ENCODE peak calls at places on chromosomes 3 and 15, in six cellular contexts. L, C, O, J, K and Z are unnamed samples.

GRCh38 chr3:124730129-124730919 is at the start of gene UMPS:
- DNase-seq in L (peak; percentile 94), C (peak; percentile 58), O (peak; percentile 75), J (peak; percentile 86), K (peak; percentile 95), Z (peak; percentile 81)

GRCh38 chr15:66586155-66586976 is 20.6 kb upstream of the LCTL start:
- DNase-seq in L (no peak), C (no peak), O (no peak), J (no peak), K (no peak), Z (no peak)

GRCh38 chr3:29453278-29453961 is 172.5 kb downstream of the RBMS3 start:
- DNase-seq in L (no peak), C (no peak), O (no peak), J (no peak), K (peak; percentile 28), Z (peak; percentile 83)

GRCh38 chr3:17749281-17749680 is 6.8 kb upstream of the TBC1D5 start:
- DNase-seq in L (no peak), C (no peak), O (no peak), J (no peak), K (no peak), Z (no peak)

GRCh38 chr3:119555309-119555735 is 4.1 kb downstream of the CD80 start:
- DNase-seq in L (no peak), C (no peak), O (peak; percentile 20), J (no peak), K (no peak), Z (no peak)

GRCh38 chr3:171044828-171045793 is 18.6 kb upstream of the SLC2A2 start:
- DNase-seq in L (no peak), C (no peak), O (no peak), J (peak; percentile 81), K (no peak), Z (no peak)

GRCh38 chr15:25226360-25226759 is 212.5 kb downstream of the UBE3A start:
- DNase-seq in L (no peak), C (no peak), O (no peak), J (no peak), K (no peak), Z (no peak)

GRCh38 chr3:82163907-82164520 is 402.6 kb upstream of the GBE1 start:
- DNase-seq in L (no peak), C (peak; percentile 39), O (no peak), J (peak; percentile 33), K (no peak), Z (no peak)

GRCh38 chr15:89999676-90000174 is 1.4 kb upstream of the ZNF710 start:
- DNase-seq in L (no peak), C (no peak), O (no peak), J (no peak), K (peak; percentile 37), Z (no peak)

GRCh38 chr3:53579636-53580035 is 85.2 kb downstream of the CACNA1D start:
- DNase-seq in L (no peak), C (no peak), O (no peak), J (no peak), K (no peak), Z (no peak)

GRCh38 chr15:74830868-74831267 is 4.4 kb downstream of the CPLX3 start:
- DNase-seq in L (no peak), C (no peak), O (no peak), J (no peak), K (no peak), Z (no peak)

GRCh38 chr3:123568875-123569274 is 16.0 kb downstream of the HACD2 start:
- DNase-seq in L (no peak), C (no peak), O (no peak), J (no peak), K (no peak), Z (no peak)

GRCh38 chr3:42110631-42111030 is 19.5 kb downstream of the TRAK1 start:
- DNase-seq in L (no peak), C (no peak), O (no peak), J (no peak), K (no peak), Z (no peak)

GRCh38 chr15:60751985-60752952 is 273.3 kb upstream of the ICE2 start:
- DNase-seq in L (peak; percentile 63), C (no peak), O (peak; percentile 41), J (no peak), K (peak; percentile 29), Z (no peak)
- TF ChIP-seq CTCF in L (no peak), C (no peak), O (no peak), J (no peak), K (no peak), Z (no peak)

GRCh38 chr3:57555316-57555715 is 758 bp upstream of the PDE12 start:
- DNase-seq in L (no peak), C (no peak), O (no peak), J (no peak), K (no peak), Z (no peak)

GRCh38 chr3:57559526-57559925 is 3.5 kb downstream of the PDE12 start:
- DNase-seq in L (no peak), C (no peak), O (no peak), J (no peak), K (no peak), Z (no peak)

GRCh38 chr3:57556459-57557087 is 499 bp downstream of the PDE12 start:
- DNase-seq in L (peak; percentile 41), C (no peak), O (no peak), J (no peak), K (peak; percentile 33), Z (peak; percentile 88)

GRCh38 chr3:57557088-57557537 is 1.0 kb downstream of the PDE12 start:
- DNase-seq in L (peak; percentile 27), C (no peak), O (no peak), J (peak; percentile 26), K (peak; percentile 29), Z (peak; percentile 80)

DNA sequence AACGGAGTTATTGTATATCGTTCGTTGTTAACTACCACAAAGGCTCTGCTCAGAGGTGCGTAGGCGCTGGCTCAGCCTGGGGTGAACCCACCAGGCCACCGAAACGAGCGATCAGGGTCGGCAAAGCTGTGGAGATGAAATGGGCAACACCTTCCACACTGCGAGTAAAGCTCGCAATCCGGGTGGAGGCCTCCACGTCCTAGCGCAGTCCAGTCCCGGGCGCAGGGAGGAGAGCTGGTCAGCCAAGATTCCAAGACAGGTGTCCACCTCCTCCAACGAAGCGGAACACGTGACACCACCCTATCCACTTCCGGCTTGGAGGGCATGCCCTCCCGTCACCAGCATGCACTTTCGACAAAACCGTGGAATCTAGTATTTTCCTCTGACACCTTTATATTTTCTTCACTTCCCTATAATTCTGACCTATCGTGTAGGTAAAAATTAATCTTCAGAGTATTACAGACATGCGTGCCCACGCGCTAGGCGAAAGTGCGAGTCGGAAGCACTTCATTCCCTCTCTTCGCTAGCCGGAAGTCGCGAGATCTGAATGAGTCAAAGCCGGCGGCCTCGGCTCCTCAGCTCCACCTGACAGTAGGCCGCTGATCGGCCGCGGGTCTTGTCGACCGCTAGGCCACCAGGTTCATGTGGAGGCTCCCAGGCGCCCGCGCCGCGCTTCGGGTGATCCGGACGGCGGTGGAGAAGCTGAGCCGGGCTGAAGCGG is at the start of gene PDE12:
- DNase-seq in L (peak; percentile 88), C (peak; percentile 90), O (peak; percentile 77), J (peak; percentile 93), K (peak; percentile 90), Z (peak; percentile 79)
- TF ChIP-seq POLR2A in L (peak; percentile 84), C (peak; percentile 77), O (no peak), J (peak; percentile 51), K (peak; percentile 92), Z (peak; percentile 2)

GRCh38 chr15:52018244-52018643 is 775 bp upstream of the MAPK6 start:
- DNase-seq in L (no peak), C (no peak), O (no peak), J (no peak), K (no peak), Z (no peak)
- H3K4me3 ChIP-seq in L (no peak overlapping the region), C (peak overlapping the region; percentile 76), O (no peak overlapping the region), J (peak overlapping the region; percentile 54), K (no peak overlapping the region), Z (no peak overlapping the region)

GRCh38 chr15:94230886-94231727 is at the start of gene MCTP2:
- DNase-seq in L (peak; percentile 85), C (peak; percentile 80), O (peak; percentile 51), J (peak; percentile 11), K (peak; percentile 93), Z (peak; percentile 62)
- TF ChIP-seq CTCF in L (no peak), C (no peak), O (no peak), J (no peak), K (peak; percentile 27), Z (no peak)

DNA sequence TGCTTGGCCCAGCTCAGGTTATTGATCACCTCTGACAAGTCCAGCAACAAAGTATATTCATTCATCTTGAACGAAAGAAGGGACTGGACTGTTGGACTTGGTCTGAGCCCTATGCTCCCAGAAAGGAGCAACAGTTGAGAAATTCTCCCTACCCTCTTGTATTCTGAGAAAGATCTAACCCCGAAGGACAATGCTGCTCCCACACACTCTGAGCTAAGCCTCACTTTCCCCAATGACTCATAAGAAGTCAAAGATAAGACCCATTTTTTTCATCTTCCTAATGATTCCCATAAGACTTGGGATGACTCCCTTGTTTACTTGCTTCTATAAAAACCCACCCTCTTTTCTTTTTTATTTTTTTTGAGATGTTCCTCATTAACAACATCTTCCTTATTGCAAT is 549.4 kb upstream of the MDFIC2 start:
- DNase-seq in L (no peak), C (no peak), O (no peak), J (no peak), K (no peak), Z (no peak)
- TF ChIP-seq POLR2A in L (no peak), C (no peak), O (no peak), J (no peak), K (no peak), Z (no peak)

GRCh38 chr3:100297784-100298183 is 36.8 kb upstream of the NIT2 start:
- DNase-seq in L (no peak), C (no peak), O (no peak), J (no peak), K (no peak), Z (no peak)

GRCh38 chr3:100295089-100295488 is 34.3 kb downstream of the TBC1D23 start:
- DNase-seq in L (no peak), C (no peak), O (no peak), J (no peak), K (no peak), Z (no peak)

GRCh38 chr3:100299031-100299430 is 35.5 kb upstream of the NIT2 start:
- DNase-seq in L (no peak), C (no peak), O (no peak), J (no peak), K (no peak), Z (no peak)
- H3K4me3 ChIP-seq in L (no peak overlapping the region), C (no peak overlapping the region), O (no peak overlapping the region), J (no peak overlapping the region), K (no peak overlapping the region), Z (no peak overlapping the region)